ENCODE peak calls at places on chromosomes 16 and 17, in eight cellular contexts. G is cardiac fibroblast, U is pancreas, A is lower lobe of right lung, N is PC-9, F is tibial artery, D is lower leg skin, Q is foreskin fibroblast. B is an unnamed sample.

GRCh38 chr16:11297492-11298142 is 16.5 kb upstream of the PRM1 start:
- DNase-seq in G (peak), U (peak), D (peak), N (peak), A (peak), F (peak), Q (peak), B (peak)

GRCh38 chr16:85566502-85567100 is 46.5 kb upstream of the GSE1 start:
- DNase-seq in N (no peak), G (no peak), A (no peak), D (no peak), Q (no peak), U (no peak), F (no peak), B (no peak)

GRCh38 chr17:60356947-60357346 is 35.0 kb downstream of the USP32 start:
- DNase-seq in G (peak), U (no peak), D (no peak), Q (no peak), N (no peak), A (no peak), F (peak), B (no peak)

GRCh38 chr16:49639739-49640388 is 216.0 kb downstream of the ZNF423 start:
- DNase-seq in N (no peak), U (no peak), A (no peak), G (peak), Q (peak), F (no peak), D (no peak), B (peak)

GRCh38 chr17:50043290-50044148 is 12.4 kb upstream of the ITGA3 start:
- DNase-seq in A (no peak), G (peak), N (peak), Q (no peak), D (no peak), F (no peak), U (peak), B (no peak)

GRCh38 chr17:40980117-40980516 is 4.0 kb downstream of the KRT40 start:
- DNase-seq in G (no peak), F (no peak), N (no peak), U (no peak), Q (no peak), A (no peak), D (no peak), B (no peak)

GRCh38 chr16:89357055-89357454 is 133.3 kb downstream of the ANKRD11 start:
- DNase-seq in Q (no peak), D (no peak), U (no peak), N (no peak), G (no peak), F (no peak), A (no peak), B (no peak)

GRCh38 chr17:81164464-81165245 is 652 bp upstream of the PVALEF start:
- DNase-seq in F (no peak), D (no peak), U (peak), G (no peak), Q (no peak), N (no peak), A (peak), B (no peak)

GRCh38 chr17:50173335-50173941 is 7.6 kb downstream of the SGCA start:
- DNase-seq in N (no peak), A (no peak), U (peak), Q (peak), D (no peak), F (peak), G (peak), B (no peak)

GRCh38 chr16:83937922-83938875 is 14.8 kb upstream of the OSGIN1 start:
- DNase-seq in N (no peak), Q (no peak), A (no peak), F (no peak), G (no peak), D (no peak), U (no peak), B (no peak)

GRCh38 chr16:48000622-48001021 is 155.2 kb downstream of the ABCC12 start:
- DNase-seq in U (no peak), A (no peak), D (no peak), F (no peak), N (no peak), G (no peak), Q (no peak), B (no peak)

GRCh38 chr17:34246436-34246835 is 8.6 kb upstream of the CCL2 start:
- DNase-seq in A (no peak), G (no peak), D (no peak), F (no peak), N (no peak), U (no peak), Q (no peak), B (no peak)

GRCh38 chr17:82781894-82782274 is 30.0 kb downstream of the TBCD start:
- DNase-seq in Q (peak), N (peak), F (peak), A (peak), D (peak), U (peak), G (peak), B (peak)

GRCh38 chr16:72788269-72788809 is 259.6 kb downstream of the ZFHX3 start:
- DNase-seq in U (no peak), Q (no peak), G (no peak), A (peak), N (no peak), D (no peak), F (no peak), B (no peak)

GRCh38 chr17:31308372-31308905 is 5.4 kb downstream of the EVI2B start:
- DNase-seq in N (no peak), D (no peak), F (no peak), A (no peak), U (no peak), Q (no peak), G (no peak), B (no peak)

GRCh38 chr16:84406006-84406963 is 37.9 kb downstream of the ATP2C2 start:
- DNase-seq in N (no peak), G (no peak), Q (no peak), U (no peak), F (no peak), A (no peak), D (no peak), B (no peak)

GRCh38 chr17:82832411-82832810 is 7.4 kb downstream of the ZNF750 start:
- DNase-seq in F (peak), Q (no peak), G (no peak), N (no peak), U (no peak), D (no peak), A (no peak), B (no peak)

GRCh38 chr17:21705021-21705601 is 12.8 kb downstream of the KCNJ18 start:
- DNase-seq in A (no peak), Q (no peak), N (no peak), F (no peak), G (no peak), U (no peak), D (peak), B (no peak)

GRCh38 chr16:8832383-8833100 is 34.9 kb downstream of the PMM2 start:
- DNase-seq in N (no peak), Q (no peak), D (peak), F (no peak), G (no peak), A (no peak), U (no peak), B (no peak)

GRCh38 chr16:51651061-51651466 is 500.0 kb upstream of the SALL1 start:
- DNase-seq in F (no peak), A (no peak), N (no peak), G (no peak), D (no peak), U (no peak), Q (no peak), B (no peak)

GRCh38 chr16:49503242-49504022 is 129.8 kb downstream of the C16orf78 start:
- DNase-seq in N (no peak), A (no peak), G (no peak), F (peak), U (no peak), Q (no peak), D (peak), B (no peak)

GRCh38 chr16:10895053-10895946 is 18.3 kb downstream of the CIITA start:
- DNase-seq in U (no peak), F (no peak), N (peak), D (no peak), Q (peak), G (peak), A (no peak), B (peak)

GRCh38 chr17:8698142-8699050 is 46.2 kb downstream of the CCDC42 start:
- DNase-seq in U (no peak), F (peak), A (no peak), G (peak), D (peak), N (no peak), Q (peak), B (peak)

GRCh38 chr17:846901-847777 is 65.0 kb downstream of the MRM3 start:
- DNase-seq in G (no peak), D (no peak), Q (no peak), A (no peak), N (no peak), F (no peak), U (no peak), B (no peak)

GRCh38 chr17:77313831-77314230 is 173.1 kb downstream of the SEC14L1 start:
- DNase-seq in G (no peak), F (no peak), Q (no peak), N (no peak), U (no peak), A (peak), D (peak), B (no peak)

GRCh38 chr16:27482397-27483082 is 67.2 kb downstream of the GTF3C1 start:
- DNase-seq in D (no peak), G (no peak), A (no peak), N (no peak), F (no peak), Q (no peak), U (no peak), B (no peak)

GRCh38 chr17:2084129-2084765 is 29.3 kb downstream of the HIC1 start:
- DNase-seq in D (peak), F (peak), A (peak), N (peak), G (peak), Q (peak), U (no peak), B (no peak)

GRCh38 chr17:1752425-1752941 is 9.4 kb upstream of the SERPINF1 start:
- DNase-seq in U (no peak), A (peak), G (no peak), F (peak), N (peak), D (no peak), Q (no peak), B (no peak)

GRCh38 chr16:68332411-68333121 is 21.7 kb downstream of the PRMT7 start:
- DNase-seq in N (no peak), Q (peak), U (no peak), D (no peak), A (no peak), F (peak), G (peak), B (peak)

GRCh38 chr17:64115871-64116534 is 13.9 kb downstream of the ERN1 start:
- DNase-seq in F (no peak), G (peak), A (no peak), D (no peak), Q (peak), U (peak), N (no peak), B (no peak)

GRCh38 chr16:87762071-87762571 is 3.7 kb downstream of the KLHDC4 start:
- DNase-seq in A (no peak), N (no peak), F (no peak), G (no peak), Q (no peak), D (no peak), U (no peak), B (no peak)

GRCh38 chr17:65099941-65100315 is 37.2 kb upstream of the RGS9 start:
- DNase-seq in U (peak), A (peak), N (peak), G (peak), D (peak), F (peak), Q (peak), B (no peak)

GRCh38 chr16:85602831-85603755 is 10.0 kb upstream of the GSE1 start:
- DNase-seq in A (no peak), F (no peak), N (peak), U (peak), G (no peak), Q (no peak), D (no peak), B (no peak)

GRCh38 chr17:59370580-59371299 is 39.3 kb downstream of the YPEL2 start:
- DNase-seq in D (no peak), N (no peak), Q (no peak), F (no peak), U (peak), A (no peak), G (no peak), B (no peak)

GRCh38 chr17:71170070-71170469 is 950.8 kb upstream of the SOX9 start:
- DNase-seq in G (no peak), U (no peak), A (no peak), F (no peak), Q (no peak), D (no peak), N (no peak), B (no peak)

GRCh38 chr17:37833237-37833859 is 88.5 kb upstream of the HNF1B start:
- DNase-seq in D (peak), A (no peak), F (no peak), G (no peak), Q (no peak), U (no peak), N (no peak), B (no peak)

GRCh38 chr17:80855196-80855967 is 136.3 kb upstream of the CHMP6 start:
- DNase-seq in Q (no peak), U (no peak), G (no peak), D (no peak), A (no peak), F (no peak), N (no peak), B (no peak)

DNA sequence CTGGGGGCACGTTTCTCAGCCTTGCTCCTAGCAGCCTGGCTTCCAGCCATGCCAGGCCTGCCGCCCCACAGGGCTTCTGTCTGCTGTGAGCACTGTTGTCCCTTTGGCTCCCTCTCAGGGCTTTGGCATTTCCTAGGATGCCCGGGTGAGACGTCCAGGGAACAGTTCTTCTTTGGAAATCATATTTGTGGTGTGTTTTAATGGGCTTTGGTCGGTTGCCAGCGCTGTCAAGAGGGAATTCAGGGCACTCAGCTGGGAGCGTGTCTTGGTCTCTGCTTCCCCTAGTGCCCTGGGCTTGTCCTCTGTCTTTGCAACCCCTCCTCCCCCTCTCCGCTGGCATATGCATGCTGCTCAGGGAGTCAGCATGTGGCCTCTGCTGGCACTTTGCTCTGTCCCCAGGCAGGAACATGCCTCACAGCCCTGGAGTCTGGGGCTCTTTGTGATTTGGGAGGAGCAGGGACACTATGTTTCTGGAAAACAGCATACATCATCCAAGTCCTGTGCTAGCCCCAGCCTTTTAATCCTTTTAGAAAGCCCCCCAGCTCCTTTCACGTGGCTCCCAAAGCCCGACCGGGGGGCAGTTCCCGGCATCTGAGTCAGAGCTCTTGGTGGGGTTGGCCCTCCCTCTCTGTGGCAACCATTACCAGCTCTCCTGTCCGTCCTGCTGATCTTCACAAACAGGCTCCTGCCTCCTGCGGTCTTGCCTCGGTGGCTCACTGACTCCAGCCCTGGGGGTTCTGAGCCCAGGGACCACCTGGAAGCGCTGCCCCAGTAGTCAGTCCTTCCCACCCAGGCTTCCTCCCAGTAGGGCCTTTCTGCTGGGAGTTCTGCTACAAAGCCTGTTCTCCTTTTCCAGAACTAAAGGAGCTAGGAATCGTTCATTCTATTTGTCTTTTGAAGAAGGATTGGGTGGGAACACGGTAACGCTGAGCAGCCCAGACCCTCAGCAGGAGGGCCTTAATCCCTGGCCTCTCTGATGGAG is 26.7 kb downstream of the SAP30BP start:
- DNase-seq in A (peak), N (no peak), G (peak), U (peak), F (peak), Q (peak), D (peak), B (no peak)
- TF ChIP-seq CTCF in A (no peak), N (no peak), G (no peak), U (no peak), F (peak), Q (peak), D (no peak), B (no peak)

GRCh38 chr16:361872-362701 is 8.3 kb downstream of the MRPL28 start:
- DNase-seq in U (peak), N (peak), F (no peak), G (peak), Q (peak), A (peak), D (no peak), B (peak)
- TF ChIP-seq CTCF in U (peak), N (peak), F (peak), G (peak), Q (peak), A (peak), D (no peak), B (no peak)

DNA sequence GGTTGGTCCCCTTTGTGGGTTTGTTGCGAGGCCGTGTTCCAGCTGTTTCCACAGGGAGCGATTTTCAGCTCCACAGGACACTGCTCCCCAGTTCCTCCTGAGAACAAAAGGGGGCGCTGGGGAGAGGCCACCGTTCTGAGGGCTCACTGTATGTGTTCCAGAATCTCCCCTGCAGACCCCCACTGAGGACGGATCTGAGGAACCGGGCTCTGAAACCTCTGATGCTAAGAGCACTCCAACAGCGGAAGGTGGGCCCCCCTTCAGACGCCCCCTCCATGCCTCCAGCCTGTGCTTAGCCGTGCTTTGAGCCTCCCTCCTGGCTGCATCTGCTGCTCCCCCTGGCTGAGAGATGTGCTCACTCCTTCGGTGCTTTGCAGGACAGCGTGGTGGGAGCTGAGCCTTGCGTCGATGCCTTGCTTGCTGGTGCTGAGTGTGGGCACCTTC is 27.3 kb upstream of the STH start:
- DNase-seq in A (no peak), D (no peak), G (no peak), N (no peak), Q (no peak), F (no peak), U (no peak), B (no peak)
- TF ChIP-seq CTCF in A (no peak), D (no peak), G (no peak), N (no peak), Q (no peak), F (no peak), U (no peak), B (peak)

GRCh38 chr16:78005881-78006280 is 16.5 kb upstream of the CLEC3A start:
- DNase-seq in A (no peak), U (no peak), G (no peak), F (no peak), D (no peak), Q (no peak), N (no peak), B (peak)

GRCh38 chr16:78007121-78007520 is 15.2 kb upstream of the CLEC3A start:
- DNase-seq in N (no peak), A (no peak), Q (no peak), G (no peak), F (no peak), D (no peak), U (no peak), B (no peak)

GRCh38 chr16:78004501-78004900 is 17.8 kb upstream of the CLEC3A start:
- DNase-seq in F (no peak), N (no peak), D (no peak), A (no peak), U (no peak), Q (no peak), G (no peak), B (no peak)

GRCh38 chr16:77998350-77999023 is 23.9 kb upstream of the CLEC3A start:
- DNase-seq in F (no peak), U (no peak), G (no peak), N (no peak), Q (no peak), D (no peak), A (no peak), B (no peak)

GRCh38 chr16:78002915-78003538 is 19.3 kb upstream of the CLEC3A start:
- DNase-seq in A (peak), F (peak), Q (peak), D (peak), U (peak), N (peak), G (peak), B (peak)
- TF ChIP-seq CTCF in A (peak), F (peak), Q (peak), D (no peak), U (peak), N (peak), G (peak), B (peak)

GRCh38 chr16:81945665-81946064 is 65.6 kb downstream of the SDR42E1 start:
- DNase-seq in U (no peak), D (no peak), Q (peak), G (peak), N (no peak), A (no peak), F (no peak), B (no peak)

GRCh38 chr16:81939164-81940067 is 71.9 kb downstream of the SDR42E1 start:
- DNase-seq in D (no peak), A (no peak), N (no peak), U (no peak), Q (no peak), F (no peak), G (no peak), B (peak)

GRCh38 chr16:81938331-81939163 is 72.7 kb downstream of the SDR42E1 start:
- DNase-seq in N (no peak), U (no peak), G (no peak), Q (no peak), A (no peak), F (no peak), D (no peak), B (no peak)

GRCh38 chr16:81937305-81938038 is 73.8 kb downstream of the SDR42E1 start:
- DNase-seq in U (no peak), N (no peak), G (peak), D (no peak), F (no peak), Q (peak), A (no peak), B (no peak)

GRCh38 chr16:81940781-81941560 is 70.3 kb downstream of the SDR42E1 start:
- DNase-seq in F (no peak), D (no peak), U (no peak), G (peak), A (no peak), Q (peak), N (no peak), B (no peak)
- TF ChIP-seq CTCF in F (peak), D (no peak), U (peak), G (peak), A (peak), Q (peak), N (peak), B (peak)